ENCODE peak calls at places on chromosomes 3 and 15, in nine cellular contexts. S is GM04504; F is stimulated activated CD8-positive, alpha-beta memory T cell treated with anti-CD3 and anti-CD28 coated beads, Interleukin-4, amount 100 ng/mL, for 1 hour; U is heart left ventricle; Y is H7; J is activated naive CD8-positive, alpha-beta T cell treated with anti-CD3 and anti-CD28 coated beads, Interleukin-2, amount 50 U/mL, for 24 hours; C is GOT3; M is NCI-H1105 treated with DMSO at 0.1 percent for 48 hours; V is astrocyte of the spinal cord. E is an unnamed sample.

GRCh38 chr15:81000144-81000625 is 538 bp upstream of the TLNRD1 start:
- DNase-seq in C (no peak), M (no peak), U (no peak), Y (no peak), V (no peak), F (no peak), S (no peak), J (no peak), E (no peak)

GRCh38 chr15:71296032-71296686 is 180.9 kb downstream of the THSD4 start:
- DNase-seq in Y (no peak), F (no peak), C (no peak), S (no peak), J (no peak), U (no peak), M (no peak), V (peak), E (no peak)

GRCh38 chr3:115913069-115913686 is 289.9 kb downstream of the GAP43 start:
- DNase-seq in U (no peak), V (peak), C (no peak), Y (no peak), M (peak), J (no peak), S (no peak), F (no peak), E (no peak)

GRCh38 chr15:94968133-94968532 is 736.8 kb downstream of the MCTP2 start:
- DNase-seq in U (peak), M (no peak), F (no peak), J (no peak), V (no peak), C (no peak), S (no peak), Y (no peak), E (no peak)

GRCh38 chr3:117868766-117869165 is 1159.2 kb downstream of the TUSC7 start:
- DNase-seq in V (no peak), S (no peak), M (no peak), U (no peak), J (no peak), C (no peak), F (no peak), Y (no peak), E (no peak)

GRCh38 chr15:66004618-66005262 is 135.4 kb downstream of the RAB11A start:
- DNase-seq in Y (peak), S (no peak), V (peak), U (no peak), J (no peak), C (no peak), F (no peak), M (no peak), E (no peak)

GRCh38 chr3:62500556-62501294 is 127.4 kb upstream of the FEZF2 start:
- DNase-seq in Y (peak), U (no peak), M (no peak), C (no peak), S (no peak), V (no peak), J (no peak), F (no peak), E (no peak)

GRCh38 chr15:81001180-81002003 is 669 bp downstream of the TLNRD1 start:
- DNase-seq in M (peak), Y (peak), V (peak), S (peak), J (peak), U (peak), F (no peak), C (no peak), E (peak)

GRCh38 chr3:115381573-115381912 is 234.5 kb upstream of the ZBTB20 start:
- DNase-seq in V (no peak), U (peak), J (no peak), S (no peak), C (no peak), F (no peak), M (peak), Y (no peak), E (peak)

GRCh38 chr15:33051528-33051927 is 143.0 kb downstream of the FMN1 start:
- DNase-seq in Y (no peak), F (no peak), M (no peak), C (no peak), S (no peak), J (no peak), V (no peak), U (no peak), E (no peak)

GRCh38 chr3:48798998-48799397 is 48.7 kb downstream of the PRKAR2A start:
- DNase-seq in C (no peak), J (no peak), U (no peak), S (no peak), V (peak), M (peak), F (no peak), Y (no peak), E (no peak)

GRCh38 chr15:67822537-67823370 is 2.6 kb upstream of the SKOR1 start:
- DNase-seq in F (no peak), M (no peak), Y (peak), J (no peak), V (no peak), S (no peak), U (no peak), C (no peak), E (no peak)

GRCh38 chr15:26891448-26891881 is 24.6 kb downstream of the GABRA5 start:
- DNase-seq in M (peak), U (no peak), C (no peak), V (peak), S (peak), J (peak), Y (peak), F (no peak), E (peak)

GRCh38 chr3:124952456-124952855 is 17.9 kb upstream of the MUC13 start:
- DNase-seq in U (no peak), Y (no peak), V (no peak), C (no peak), J (no peak), S (no peak), F (no peak), M (peak), E (no peak)

GRCh38 chr15:45802140-45802539 is 167.3 kb downstream of the SQOR start:
- DNase-seq in V (no peak), S (no peak), Y (no peak), J (no peak), M (peak), U (no peak), C (no peak), F (no peak), E (no peak)

GRCh38 chr3:196603683-196604082 is 35.2 kb downstream of the FBXO45 start:
- DNase-seq in S (no peak), M (no peak), C (no peak), J (no peak), Y (no peak), F (no peak), U (no peak), V (no peak), E (no peak)

GRCh38 chr3:180421711-180422110 is 180.3 kb upstream of the TTC14 start:
- DNase-seq in J (no peak), F (no peak), M (no peak), U (no peak), C (no peak), S (no peak), Y (no peak), V (peak), E (no peak)

GRCh38 chr15:33031324-33031736 is 163.2 kb downstream of the FMN1 start:
- DNase-seq in S (peak), V (peak), M (no peak), J (no peak), Y (no peak), C (no peak), F (no peak), U (no peak), E (no peak)

GRCh38 chr15:101115887-101116680 is 135.8 kb downstream of the CHSY1 start:
- DNase-seq in Y (peak), S (no peak), F (no peak), C (no peak), J (no peak), V (peak), U (no peak), M (no peak), E (peak)

GRCh38 chr3:18124501-18124900 is 300.6 kb downstream of the SATB1 start:
- DNase-seq in C (no peak), Y (no peak), S (peak), U (no peak), V (peak), M (peak), F (no peak), J (no peak), E (no peak)

GRCh38 chr15:97900006-97900405 is 60.5 kb upstream of the ARRDC4 start:
- DNase-seq in J (no peak), U (no peak), M (no peak), V (no peak), C (no peak), S (no peak), Y (no peak), F (no peak), E (no peak)

GRCh38 chr15:71295242-71296031 is 180.2 kb downstream of the THSD4 start:
- DNase-seq in U (no peak), F (no peak), M (no peak), Y (no peak), C (no peak), J (no peak), S (peak), V (peak), E (no peak)

GRCh38 chr15:82851981-82852511 is 42.6 kb downstream of the WHAMM start:
- DNase-seq in S (no peak), V (peak), J (no peak), C (no peak), U (no peak), M (no peak), F (no peak), Y (no peak), E (no peak)

GRCh38 chr15:98561169-98561941 is 87.0 kb upstream of the IGF1R start:
- DNase-seq in C (no peak), Y (no peak), U (no peak), M (no peak), J (no peak), V (no peak), S (no peak), F (no peak), E (no peak)

GRCh38 chr3:48034000-48034516 is 17.8 kb upstream of the MAP4 start:
- DNase-seq in S (no peak), F (no peak), V (peak), C (no peak), J (no peak), Y (peak), M (no peak), U (no peak), E (no peak)

GRCh38 chr3:183306798-183307671 is 54.0 kb downstream of the B3GNT5 start:
- DNase-seq in V (peak), U (peak), C (no peak), Y (no peak), M (no peak), F (peak), J (peak), S (no peak), E (peak)

GRCh38 chr3:24237971-24238767 is 256.5 kb downstream of the THRB start:
- DNase-seq in S (peak), C (peak), U (no peak), F (no peak), M (peak), J (peak), Y (peak), V (peak), E (no peak)

GRCh38 chr15:65323071-65323511 is 18.6 kb downstream of the RNU5B-1 start:
- DNase-seq in F (no peak), C (no peak), V (peak), J (no peak), U (no peak), Y (peak), S (no peak), M (peak), E (peak)

GRCh38 chr15:69612112-69612511 is 159.5 kb downstream of the RPLP1 start:
- DNase-seq in U (no peak), S (no peak), J (no peak), F (no peak), V (no peak), C (no peak), M (peak), Y (no peak), E (no peak)

GRCh38 chr3:32451049-32451659 is 51.5 kb downstream of the CMTM6 start:
- DNase-seq in S (no peak), J (no peak), V (no peak), C (no peak), U (no peak), F (no peak), Y (no peak), M (peak), E (no peak)

GRCh38 chr15:100601628-100602063 is 338 bp downstream of the LINS1 start:
- DNase-seq in V (no peak), F (no peak), M (no peak), S (no peak), J (no peak), Y (no peak), U (no peak), C (no peak), E (no peak)